ENCODE peak calls at places on chromosomes 2 and 18, in seven cellular contexts. One of them, this sample, is unnamed.

GRCh38 chr2:10297950-10298349 is 4.8 kb upstream of the HPCAL1 start:
- DNase-seq in colonic mucosa: no peak
- DNase-seq in fibroblast of lung: peak
- DNase-seq in tibial artery: no peak
- DNase-seq in NT2/D1: no peak
- DNase-seq in H7: no peak
- DNase-seq in OCI-LY7: no peak
- DNase-seq in this sample: peak

GRCh38 chr2:96984300-96984699 is 2.1 kb downstream of the FAM178B start:
- DNase-seq in NT2/D1: no peak
- DNase-seq in H7: no peak
- DNase-seq in colonic mucosa: no peak
- DNase-seq in fibroblast of lung: no peak
- DNase-seq in OCI-LY7: no peak
- DNase-seq in tibial artery: no peak
- DNase-seq in this sample: no peak

GRCh38 chr2:51846796-51847195 is 814.9 kb upstream of the NRXN1 start:
- DNase-seq in H7: no peak
- DNase-seq in NT2/D1: no peak
- DNase-seq in fibroblast of lung: no peak
- DNase-seq in OCI-LY7: no peak
- DNase-seq in tibial artery: no peak
- DNase-seq in colonic mucosa: no peak
- DNase-seq in this sample: peak

GRCh38 chr2:28263690-28264089 is 129.0 kb upstream of the FOSL2 start:
- DNase-seq in OCI-LY7: no peak
- DNase-seq in NT2/D1: no peak
- DNase-seq in tibial artery: no peak
- DNase-seq in colonic mucosa: no peak
- DNase-seq in fibroblast of lung: no peak
- DNase-seq in H7: peak
- DNase-seq in this sample: no peak

GRCh38 chr2:27016801-27017325 is 15.9 kb upstream of the TMEM214 start:
- DNase-seq in colonic mucosa: peak
- DNase-seq in fibroblast of lung: peak
- DNase-seq in H7: peak
- DNase-seq in OCI-LY7: peak
- DNase-seq in tibial artery: peak
- DNase-seq in NT2/D1: peak
- DNase-seq in this sample: no peak

GRCh38 chr2:27545348-27546141 is 37.3 kb upstream of the ZNF512 start:
- DNase-seq in tibial artery: no peak
- DNase-seq in NT2/D1: no peak
- DNase-seq in colonic mucosa: no peak
- DNase-seq in H7: no peak
- DNase-seq in fibroblast of lung: peak
- DNase-seq in OCI-LY7: no peak
- DNase-seq in this sample: no peak

GRCh38 chr2:168889635-168890005 is 610 bp downstream of the SPC25 start:
- DNase-seq in fibroblast of lung: no peak
- DNase-seq in colonic mucosa: peak
- DNase-seq in H7: peak
- DNase-seq in OCI-LY7: peak
- DNase-seq in tibial artery: no peak
- DNase-seq in NT2/D1: no peak
- DNase-seq in this sample: no peak

GRCh38 chr18:68449292-68449691 is 265.6 kb downstream of the TMX3 start:
- DNase-seq in tibial artery: no peak
- DNase-seq in colonic mucosa: no peak
- DNase-seq in fibroblast of lung: peak
- DNase-seq in OCI-LY7: no peak
- DNase-seq in H7: no peak
- DNase-seq in NT2/D1: no peak
- DNase-seq in this sample: peak

GRCh38 chr2:45897836-45898235 is 246.4 kb downstream of the PRKCE start:
- DNase-seq in H7: no peak
- DNase-seq in tibial artery: no peak
- DNase-seq in NT2/D1: no peak
- DNase-seq in OCI-LY7: no peak
- DNase-seq in colonic mucosa: no peak
- DNase-seq in fibroblast of lung: no peak
- DNase-seq in this sample: no peak

GRCh38 chr2:128359841-128360240 is 41.2 kb upstream of the HS6ST1 start:
- DNase-seq in fibroblast of lung: no peak
- DNase-seq in H7: peak
- DNase-seq in tibial artery: peak
- DNase-seq in NT2/D1: no peak
- DNase-seq in colonic mucosa: no peak
- DNase-seq in OCI-LY7: no peak
- DNase-seq in this sample: no peak

DNA sequence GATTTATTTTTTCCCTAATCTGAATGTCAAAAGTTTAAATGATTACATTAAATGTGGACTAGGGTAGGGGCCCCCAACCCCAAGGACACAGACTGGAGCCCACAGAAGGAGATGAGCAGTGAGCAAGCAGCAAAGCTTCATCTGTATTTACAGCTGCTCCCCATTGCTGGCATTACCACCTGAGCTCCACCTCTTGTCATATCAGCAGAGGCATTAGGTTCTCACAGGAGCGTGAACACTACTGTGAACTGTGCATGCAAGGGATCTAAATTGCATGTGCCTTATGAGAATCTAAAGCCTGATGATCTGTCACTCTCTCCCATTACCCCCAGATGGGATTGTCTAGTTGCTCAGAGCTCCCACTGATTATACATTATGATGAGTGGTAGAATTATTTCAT is 3.8 kb downstream of the MOB1A start:
- DNase-seq in tibial artery: no peak
- DNase-seq in H7: no peak
- DNase-seq in OCI-LY7: peak
- DNase-seq in NT2/D1: no peak
- DNase-seq in colonic mucosa: no peak
- DNase-seq in fibroblast of lung: no peak
- DNase-seq in this sample: no peak
- H3K4me3 ChIP-seq in tibial artery: no peak
- H3K4me3 ChIP-seq in H7: no peak
- H3K4me3 ChIP-seq in OCI-LY7: peak
- H3K4me3 ChIP-seq in NT2/D1: no peak
- H3K4me3 ChIP-seq in colonic mucosa: no peak
- H3K4me3 ChIP-seq in fibroblast of lung: no peak
- H3K4me3 ChIP-seq in this sample: no peak

GRCh38 chr2:42567806-42568429 is 514 bp upstream of the MTA3 start:
- DNase-seq in colonic mucosa: peak
- DNase-seq in NT2/D1: peak
- DNase-seq in OCI-LY7: peak
- DNase-seq in H7: no peak
- DNase-seq in tibial artery: peak
- DNase-seq in fibroblast of lung: peak
- DNase-seq in this sample: no peak
- H3K4me3 ChIP-seq in colonic mucosa: peak
- H3K4me3 ChIP-seq in NT2/D1: peak
- H3K4me3 ChIP-seq in OCI-LY7: peak
- H3K4me3 ChIP-seq in H7: peak
- H3K4me3 ChIP-seq in tibial artery: peak
- H3K4me3 ChIP-seq in fibroblast of lung: no peak
- H3K4me3 ChIP-seq in this sample: peak

GRCh38 chr18:54718436-54718773 is 109.9 kb upstream of the RAB27B start:
- DNase-seq in colonic mucosa: no peak
- DNase-seq in fibroblast of lung: no peak
- DNase-seq in tibial artery: no peak
- DNase-seq in H7: no peak
- DNase-seq in OCI-LY7: no peak
- DNase-seq in NT2/D1: no peak
- DNase-seq in this sample: no peak
- H3K4me3 ChIP-seq in colonic mucosa: no peak
- H3K4me3 ChIP-seq in fibroblast of lung: no peak
- H3K4me3 ChIP-seq in tibial artery: no peak
- H3K4me3 ChIP-seq in H7: no peak
- H3K4me3 ChIP-seq in OCI-LY7: no peak
- H3K4me3 ChIP-seq in NT2/D1: no peak
- H3K4me3 ChIP-seq in this sample: no peak

GRCh38 chr2:231258696-231259095 is 60.3 kb downstream of the ARMC9 start:
- DNase-seq in fibroblast of lung: no peak
- DNase-seq in tibial artery: peak
- DNase-seq in OCI-LY7: no peak
- DNase-seq in H7: no peak
- DNase-seq in colonic mucosa: peak
- DNase-seq in NT2/D1: no peak
- DNase-seq in this sample: no peak
- H3K4me3 ChIP-seq in fibroblast of lung: no peak
- H3K4me3 ChIP-seq in tibial artery: no peak
- H3K4me3 ChIP-seq in OCI-LY7: no peak
- H3K4me3 ChIP-seq in H7: no peak
- H3K4me3 ChIP-seq in colonic mucosa: no peak
- H3K4me3 ChIP-seq in NT2/D1: no peak
- H3K4me3 ChIP-seq in this sample: no peak

DNA sequence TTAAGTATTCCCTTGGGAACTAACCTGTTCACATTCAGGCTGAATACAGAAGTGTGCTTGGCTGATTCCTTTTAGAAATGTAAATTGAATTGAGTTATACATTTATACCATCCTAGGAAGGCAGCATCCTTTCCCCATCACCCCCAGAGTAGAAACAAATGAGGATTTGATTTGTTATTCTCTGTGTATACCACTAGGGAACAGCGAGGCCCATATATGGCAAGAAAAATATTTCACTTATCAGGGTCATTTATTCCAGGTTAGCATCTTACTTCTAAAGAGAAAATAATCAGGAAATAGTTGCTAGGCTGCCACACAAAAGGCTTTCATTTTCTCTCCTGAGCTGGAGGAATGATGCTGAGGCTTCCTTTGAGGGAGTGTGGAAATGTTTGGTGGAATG is 516.9 kb downstream of the PIK3C3 start:
- DNase-seq in NT2/D1: no peak
- DNase-seq in fibroblast of lung: no peak
- DNase-seq in colonic mucosa: no peak
- DNase-seq in H7: no peak
- DNase-seq in OCI-LY7: no peak
- DNase-seq in tibial artery: no peak
- DNase-seq in this sample: no peak
- H3K4me3 ChIP-seq in NT2/D1: no peak
- H3K4me3 ChIP-seq in fibroblast of lung: no peak
- H3K4me3 ChIP-seq in colonic mucosa: no peak
- H3K4me3 ChIP-seq in H7: no peak
- H3K4me3 ChIP-seq in OCI-LY7: no peak
- H3K4me3 ChIP-seq in tibial artery: no peak
- H3K4me3 ChIP-seq in this sample: no peak

GRCh38 chr18:62837011-62837410 is 121.7 kb downstream of the PHLPP1 start:
- DNase-seq in tibial artery: no peak
- DNase-seq in fibroblast of lung: no peak
- DNase-seq in OCI-LY7: no peak
- DNase-seq in NT2/D1: no peak
- DNase-seq in H7: no peak
- DNase-seq in colonic mucosa: no peak
- DNase-seq in this sample: no peak

GRCh38 chr18:62841405-62841804 is 126.1 kb downstream of the PHLPP1 start:
- DNase-seq in OCI-LY7: no peak
- DNase-seq in tibial artery: no peak
- DNase-seq in colonic mucosa: no peak
- DNase-seq in fibroblast of lung: no peak
- DNase-seq in NT2/D1: no peak
- DNase-seq in H7: no peak
- DNase-seq in this sample: no peak

GRCh38 chr18:62838475-62839098 is 123.2 kb downstream of the PHLPP1 start:
- DNase-seq in NT2/D1: no peak
- DNase-seq in colonic mucosa: no peak
- DNase-seq in tibial artery: no peak
- DNase-seq in OCI-LY7: no peak
- DNase-seq in fibroblast of lung: no peak
- DNase-seq in H7: no peak
- DNase-seq in this sample: no peak

GRCh38 chr18:62842898-62843297 is 127.6 kb downstream of the PHLPP1 start:
- DNase-seq in fibroblast of lung: no peak
- DNase-seq in NT2/D1: no peak
- DNase-seq in H7: no peak
- DNase-seq in tibial artery: no peak
- DNase-seq in colonic mucosa: no peak
- DNase-seq in OCI-LY7: no peak
- DNase-seq in this sample: no peak

GRCh38 chr18:62839874-62840713 is 124.8 kb downstream of the PHLPP1 start:
- DNase-seq in colonic mucosa: no peak
- DNase-seq in tibial artery: no peak
- DNase-seq in OCI-LY7: no peak
- DNase-seq in fibroblast of lung: peak
- DNase-seq in H7: no peak
- DNase-seq in NT2/D1: no peak
- DNase-seq in this sample: no peak
- H3K4me3 ChIP-seq in colonic mucosa: no peak
- H3K4me3 ChIP-seq in tibial artery: no peak
- H3K4me3 ChIP-seq in OCI-LY7: no peak
- H3K4me3 ChIP-seq in fibroblast of lung: no peak
- H3K4me3 ChIP-seq in H7: no peak
- H3K4me3 ChIP-seq in NT2/D1: no peak
- H3K4me3 ChIP-seq in this sample: no peak

GRCh38 chr2:238974510-238975166 is 126.8 kb downstream of the TWIST2 start:
- DNase-seq in tibial artery: peak
- DNase-seq in NT2/D1: peak
- DNase-seq in H7: peak
- DNase-seq in OCI-LY7: no peak
- DNase-seq in fibroblast of lung: peak
- DNase-seq in colonic mucosa: peak
- DNase-seq in this sample: peak
- H3K4me3 ChIP-seq in tibial artery: no peak
- H3K4me3 ChIP-seq in NT2/D1: no peak
- H3K4me3 ChIP-seq in H7: no peak
- H3K4me3 ChIP-seq in OCI-LY7: no peak
- H3K4me3 ChIP-seq in fibroblast of lung: no peak
- H3K4me3 ChIP-seq in colonic mucosa: no peak
- H3K4me3 ChIP-seq in this sample: no peak

DNA sequence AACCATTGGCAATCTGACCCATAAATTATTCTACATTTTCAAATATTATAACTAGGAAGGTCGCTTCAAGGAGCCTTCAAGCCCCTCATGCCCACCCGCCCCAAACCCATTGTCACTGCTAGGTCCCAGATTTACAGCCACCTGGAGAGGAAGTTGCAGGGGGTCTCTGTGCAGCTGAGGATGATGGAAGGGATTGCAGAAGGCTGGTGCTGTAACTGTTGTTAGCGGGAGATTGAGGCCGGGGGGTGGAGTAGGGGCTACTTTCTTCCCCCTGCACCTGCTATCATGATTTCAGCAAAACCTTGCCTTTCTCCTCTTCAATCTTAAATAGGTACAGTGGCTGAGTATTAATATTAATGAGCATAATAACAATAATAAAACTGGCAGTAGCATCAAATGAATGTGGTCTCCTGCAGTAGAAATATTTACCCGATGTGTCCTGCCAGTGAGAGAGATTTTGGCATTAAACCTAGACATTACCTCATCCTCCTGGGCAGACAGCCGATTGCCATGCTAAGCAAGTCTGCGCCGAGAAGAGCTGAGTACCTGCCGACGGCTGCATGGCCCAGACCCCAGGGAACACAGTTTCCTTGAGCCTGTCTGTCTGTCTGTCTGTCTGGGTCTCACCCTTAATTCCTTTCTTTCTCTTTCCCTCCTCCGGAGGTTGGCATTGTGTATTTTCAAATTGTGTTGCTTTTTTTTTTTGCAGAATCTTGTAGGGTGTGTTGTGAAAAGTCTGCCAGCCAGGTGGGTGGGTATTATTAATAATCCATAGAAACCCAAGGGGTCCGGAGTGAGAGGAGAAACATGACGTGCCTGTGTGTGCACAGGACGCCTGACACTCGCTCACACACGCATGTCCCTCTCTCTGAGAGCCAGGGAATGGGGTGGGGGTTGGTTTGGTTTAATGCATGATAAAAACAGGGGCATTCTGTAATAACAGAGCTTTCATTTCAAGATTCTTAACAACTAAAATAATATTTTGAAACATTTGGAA is 225.2 kb downstream of the FAM210A start:
- DNase-seq in fibroblast of lung: peak
- DNase-seq in tibial artery: peak
- DNase-seq in NT2/D1: peak
- DNase-seq in colonic mucosa: no peak
- DNase-seq in H7: no peak
- DNase-seq in OCI-LY7: no peak
- DNase-seq in this sample: peak
- H3K4me3 ChIP-seq in fibroblast of lung: no peak
- H3K4me3 ChIP-seq in tibial artery: peak
- H3K4me3 ChIP-seq in NT2/D1: no peak
- H3K4me3 ChIP-seq in colonic mucosa: no peak
- H3K4me3 ChIP-seq in H7: no peak
- H3K4me3 ChIP-seq in OCI-LY7: no peak
- H3K4me3 ChIP-seq in this sample: no peak

This sample was measured in skeletal muscle cell.